ENCODE peak calls at places on chromosomes 7 and 10, in five cellular contexts. O is effector memory CD4-positive, alpha-beta T cell; B is left colon; S is hepatocyte; Q is NAMALWA. K is an unnamed sample.

GRCh38 chr10:125159486-125159931 is 854 bp downstream of the CTBP2 start:
- DNase-seq in O (no peak), Q (no peak), B (no peak), S (peak), K (peak)

GRCh38 chr10:31051703-31052102 is 20.0 kb upstream of the ZNF438 start:
- DNase-seq in B (no peak), O (no peak), S (no peak), Q (no peak), K (no peak)

GRCh38 chr7:151204383-151205032 is 5.8 kb downstream of the H2BK1 start:
- DNase-seq in S (no peak), B (no peak), O (no peak), Q (no peak), K (no peak)

GRCh38 chr7:42127232-42127622 is 109.8 kb downstream of the GLI3 start:
- DNase-seq in S (no peak), B (no peak), Q (no peak), O (no peak), K (no peak)

GRCh38 chr7:118753464-118753863 is 529.0 kb downstream of the ANKRD7 start:
- DNase-seq in O (no peak), S (no peak), B (no peak), Q (no peak), K (no peak)

GRCh38 chr10:48237225-48237855 is 37.2 kb downstream of the FRMPD2 start:
- DNase-seq in Q (no peak), S (no peak), O (no peak), B (no peak), K (no peak)

GRCh38 chr7:113891828-113892227 is 27.0 kb downstream of the PPP1R3A start:
- DNase-seq in O (no peak), Q (no peak), B (no peak), S (no peak), K (no peak)

GRCh38 chr7:129298268-129298893 is 73.6 kb downstream of the AHCYL2 start:
- DNase-seq in O (peak), S (peak), B (no peak), Q (peak), K (peak)

K was measured in stimulated activated naive CD8-positive, alpha-beta T cell treated with anti-CD3 and anti-CD28 coated beads, Interleukin-15, Interleukin-2, amounts not matched to agents 100 U/mL and 50 U/mL, for 24 hours.